ENCODE peak calls at places on chromosomes 13 and 19, in ten cellular contexts. One of them, this sample, is unnamed.

GRCh38 chr19:3977242-3978143 is 6.6 kb upstream of the DAPK3 start:
- DNase-seq in esophagus squamous epithelium: no peak
- DNase-seq in C1 segment of cervical spinal cord: no peak
- DNase-seq in activated CD4-positive, alpha-beta T cell treated with anti-CD3 and anti-CD28 coated beads, Interleukin-2, amount 50 U/mL, for 24 hours: no peak
- DNase-seq in fibroblast of villous mesenchyme: no peak
- DNase-seq in stimulated activated CD8-positive, alpha-beta memory T cell treated with anti-CD3 and anti-CD28 coated beads, Interleukin-12 subunit alpha, Interleukin-12 subunit beta, amount 100 ng/mL, for 4 hours: no peak
- DNase-seq in colonic mucosa: no peak
- DNase-seq in psoas muscle: peak
- DNase-seq in chondrocyte: no peak
- DNase-seq in midbrain: no peak
- DNase-seq in this sample: no peak

GRCh38 chr13:46614582-46614981 is 61.6 kb downstream of the LRCH1 start:
- DNase-seq in fibroblast of villous mesenchyme: peak
- DNase-seq in activated CD4-positive, alpha-beta T cell treated with anti-CD3 and anti-CD28 coated beads, Interleukin-2, amount 50 U/mL, for 24 hours: no peak
- DNase-seq in stimulated activated CD8-positive, alpha-beta memory T cell treated with anti-CD3 and anti-CD28 coated beads, Interleukin-12 subunit alpha, Interleukin-12 subunit beta, amount 100 ng/mL, for 4 hours: no peak
- DNase-seq in midbrain: no peak
- DNase-seq in esophagus squamous epithelium: no peak
- DNase-seq in C1 segment of cervical spinal cord: no peak
- DNase-seq in psoas muscle: no peak
- DNase-seq in colonic mucosa: no peak
- DNase-seq in chondrocyte: no peak
- DNase-seq in this sample: no peak

GRCh38 chr13:79659161-79659560 is 178.2 kb downstream of the NDFIP2 start:
- DNase-seq in colonic mucosa: no peak
- DNase-seq in C1 segment of cervical spinal cord: no peak
- DNase-seq in fibroblast of villous mesenchyme: peak
- DNase-seq in midbrain: no peak
- DNase-seq in stimulated activated CD8-positive, alpha-beta memory T cell treated with anti-CD3 and anti-CD28 coated beads, Interleukin-12 subunit alpha, Interleukin-12 subunit beta, amount 100 ng/mL, for 4 hours: no peak
- DNase-seq in chondrocyte: no peak
- DNase-seq in esophagus squamous epithelium: no peak
- DNase-seq in psoas muscle: peak
- DNase-seq in activated CD4-positive, alpha-beta T cell treated with anti-CD3 and anti-CD28 coated beads, Interleukin-2, amount 50 U/mL, for 24 hours: no peak
- DNase-seq in this sample: no peak

GRCh38 chr13:83286737-83287136 is 595.5 kb downstream of the SLITRK1 start:
- DNase-seq in stimulated activated CD8-positive, alpha-beta memory T cell treated with anti-CD3 and anti-CD28 coated beads, Interleukin-12 subunit alpha, Interleukin-12 subunit beta, amount 100 ng/mL, for 4 hours: no peak
- DNase-seq in colonic mucosa: no peak
- DNase-seq in midbrain: no peak
- DNase-seq in chondrocyte: no peak
- DNase-seq in C1 segment of cervical spinal cord: no peak
- DNase-seq in activated CD4-positive, alpha-beta T cell treated with anti-CD3 and anti-CD28 coated beads, Interleukin-2, amount 50 U/mL, for 24 hours: no peak
- DNase-seq in esophagus squamous epithelium: no peak
- DNase-seq in fibroblast of villous mesenchyme: peak
- DNase-seq in psoas muscle: no peak
- DNase-seq in this sample: no peak

GRCh38 chr13:45492538-45492937 is 27.8 kb downstream of the COG3 start:
- DNase-seq in activated CD4-positive, alpha-beta T cell treated with anti-CD3 and anti-CD28 coated beads, Interleukin-2, amount 50 U/mL, for 24 hours: no peak
- DNase-seq in chondrocyte: no peak
- DNase-seq in fibroblast of villous mesenchyme: peak
- DNase-seq in midbrain: no peak
- DNase-seq in colonic mucosa: no peak
- DNase-seq in psoas muscle: no peak
- DNase-seq in esophagus squamous epithelium: no peak
- DNase-seq in stimulated activated CD8-positive, alpha-beta memory T cell treated with anti-CD3 and anti-CD28 coated beads, Interleukin-12 subunit alpha, Interleukin-12 subunit beta, amount 100 ng/mL, for 4 hours: no peak
- DNase-seq in C1 segment of cervical spinal cord: no peak
- DNase-seq in this sample: no peak

GRCh38 chr19:33413868-33414666 is 40.6 kb downstream of the CEBPG start:
- DNase-seq in activated CD4-positive, alpha-beta T cell treated with anti-CD3 and anti-CD28 coated beads, Interleukin-2, amount 50 U/mL, for 24 hours: no peak
- DNase-seq in fibroblast of villous mesenchyme: no peak
- DNase-seq in colonic mucosa: no peak
- DNase-seq in midbrain: no peak
- DNase-seq in psoas muscle: no peak
- DNase-seq in esophagus squamous epithelium: no peak
- DNase-seq in C1 segment of cervical spinal cord: no peak
- DNase-seq in stimulated activated CD8-positive, alpha-beta memory T cell treated with anti-CD3 and anti-CD28 coated beads, Interleukin-12 subunit alpha, Interleukin-12 subunit beta, amount 100 ng/mL, for 4 hours: no peak
- DNase-seq in chondrocyte: no peak
- DNase-seq in this sample: no peak

GRCh38 chr13:63299995-63300394 is 1884.3 kb upstream of the PCDH20 start:
- DNase-seq in stimulated activated CD8-positive, alpha-beta memory T cell treated with anti-CD3 and anti-CD28 coated beads, Interleukin-12 subunit alpha, Interleukin-12 subunit beta, amount 100 ng/mL, for 4 hours: no peak
- DNase-seq in esophagus squamous epithelium: no peak
- DNase-seq in activated CD4-positive, alpha-beta T cell treated with anti-CD3 and anti-CD28 coated beads, Interleukin-2, amount 50 U/mL, for 24 hours: no peak
- DNase-seq in fibroblast of villous mesenchyme: no peak
- DNase-seq in psoas muscle: no peak
- DNase-seq in chondrocyte: no peak
- DNase-seq in midbrain: no peak
- DNase-seq in colonic mucosa: no peak
- DNase-seq in C1 segment of cervical spinal cord: no peak
- DNase-seq in this sample: no peak

GRCh38 chr13:36998624-36999041 is 507 bp downstream of the ALG5 start:
- DNase-seq in psoas muscle: peak
- DNase-seq in midbrain: no peak
- DNase-seq in colonic mucosa: peak
- DNase-seq in activated CD4-positive, alpha-beta T cell treated with anti-CD3 and anti-CD28 coated beads, Interleukin-2, amount 50 U/mL, for 24 hours: no peak
- DNase-seq in esophagus squamous epithelium: no peak
- DNase-seq in stimulated activated CD8-positive, alpha-beta memory T cell treated with anti-CD3 and anti-CD28 coated beads, Interleukin-12 subunit alpha, Interleukin-12 subunit beta, amount 100 ng/mL, for 4 hours: no peak
- DNase-seq in C1 segment of cervical spinal cord: peak
- DNase-seq in fibroblast of villous mesenchyme: no peak
- DNase-seq in chondrocyte: no peak
- DNase-seq in this sample: no peak

GRCh38 chr19:34128558-34129250 is 43.6 kb upstream of the LSM14A start:
- DNase-seq in chondrocyte: no peak
- DNase-seq in stimulated activated CD8-positive, alpha-beta memory T cell treated with anti-CD3 and anti-CD28 coated beads, Interleukin-12 subunit alpha, Interleukin-12 subunit beta, amount 100 ng/mL, for 4 hours: no peak
- DNase-seq in midbrain: no peak
- DNase-seq in colonic mucosa: no peak
- DNase-seq in esophagus squamous epithelium: no peak
- DNase-seq in C1 segment of cervical spinal cord: no peak
- DNase-seq in psoas muscle: no peak
- DNase-seq in activated CD4-positive, alpha-beta T cell treated with anti-CD3 and anti-CD28 coated beads, Interleukin-2, amount 50 U/mL, for 24 hours: no peak
- DNase-seq in fibroblast of villous mesenchyme: peak
- DNase-seq in this sample: no peak

GRCh38 chr19:10812902-10813404 is 23.1 kb downstream of the TMED1 start:
- DNase-seq in C1 segment of cervical spinal cord: peak
- DNase-seq in esophagus squamous epithelium: no peak
- DNase-seq in activated CD4-positive, alpha-beta T cell treated with anti-CD3 and anti-CD28 coated beads, Interleukin-2, amount 50 U/mL, for 24 hours: no peak
- DNase-seq in fibroblast of villous mesenchyme: peak
- DNase-seq in colonic mucosa: no peak
- DNase-seq in chondrocyte: no peak
- DNase-seq in psoas muscle: peak
- DNase-seq in stimulated activated CD8-positive, alpha-beta memory T cell treated with anti-CD3 and anti-CD28 coated beads, Interleukin-12 subunit alpha, Interleukin-12 subunit beta, amount 100 ng/mL, for 4 hours: peak
- DNase-seq in midbrain: peak
- DNase-seq in this sample: no peak

GRCh38 chr13:45196622-45197021 is 4.2 kb downstream of the KCTD4 start:
- DNase-seq in midbrain: no peak
- DNase-seq in psoas muscle: no peak
- DNase-seq in fibroblast of villous mesenchyme: peak
- DNase-seq in C1 segment of cervical spinal cord: no peak
- DNase-seq in stimulated activated CD8-positive, alpha-beta memory T cell treated with anti-CD3 and anti-CD28 coated beads, Interleukin-12 subunit alpha, Interleukin-12 subunit beta, amount 100 ng/mL, for 4 hours: no peak
- DNase-seq in colonic mucosa: no peak
- DNase-seq in activated CD4-positive, alpha-beta T cell treated with anti-CD3 and anti-CD28 coated beads, Interleukin-2, amount 50 U/mL, for 24 hours: no peak
- DNase-seq in esophagus squamous epithelium: no peak
- DNase-seq in chondrocyte: no peak
- DNase-seq in this sample: no peak

This sample was measured in GM18507.